ENCODE peak calls at places on chromosomes 1 and 21, in ten cellular contexts. U, S, L, J, W, C, E, G, H and Y are unnamed samples.

GRCh38 chr1:193085263-193085662 is 20.0 kb downstream of the GLRX2 start:
- DNase-seq in S (no peak), L (no peak), C (no peak), G (no peak), J (no peak), E (no peak), U (no peak), W (no peak), H (no peak), Y (no peak)

GRCh38 chr1:223496883-223497282 is 103.7 kb downstream of the CCDC185 start:
- DNase-seq in G (no peak), E (no peak), J (no peak), S (no peak), C (no peak), W (no peak), L (no peak), U (no peak), H (no peak), Y (no peak)

GRCh38 chr1:173914366-173914871 is 2.7 kb downstream of the SERPINC1 start:
- DNase-seq in J (no peak), W (peak), C (peak), S (peak), G (no peak), E (no peak), U (no peak), H (no peak), L (no peak), Y (no peak)

GRCh38 chr1:54384921-54385726 is 21.1 kb downstream of the SSBP3 start:
- DNase-seq in J (no peak), G (no peak), S (no peak), H (no peak), W (no peak), U (no peak), L (no peak), E (no peak), C (peak), Y (peak)

GRCh38 chr1:89938171-89939055 is 56.5 kb upstream of the ZNF326 start:
- DNase-seq in S (no peak), H (no peak), E (no peak), C (peak), G (no peak), W (no peak), U (no peak), L (no peak), J (no peak), Y (peak)

GRCh38 chr1:77271851-77272250 is 10.0 kb upstream of the AK5 start:
- DNase-seq in W (no peak), L (no peak), C (peak), U (no peak), G (no peak), H (no peak), E (no peak), J (no peak), S (no peak), Y (peak)

GRCh38 chr1:205294175-205294913 is 27.2 kb downstream of the NUAK2 start:
- DNase-seq in E (no peak), S (no peak), W (peak), L (no peak), J (no peak), H (no peak), C (peak), G (no peak), U (no peak), Y (peak)

GRCh38 chr1:77961392-77961791 is 17.5 kb downstream of the FUBP1 start:
- DNase-seq in W (no peak), S (no peak), L (no peak), U (no peak), G (no peak), C (no peak), E (no peak), H (no peak), J (no peak), Y (no peak)

GRCh38 chr1:244599937-244600350 is 53.0 kb upstream of the DESI2 start:
- DNase-seq in G (peak), C (peak), U (no peak), L (no peak), E (no peak), S (peak), J (peak), H (no peak), W (peak), Y (peak)

GRCh38 chr21:42841156-42841915 is 38.0 kb downstream of the WDR4 start:
- DNase-seq in J (peak), W (no peak), G (no peak), S (no peak), L (no peak), E (peak), C (no peak), U (no peak), H (no peak), Y (no peak)

GRCh38 chr1:159881930-159882839 is 17.8 kb downstream of the CFAP45 start:
- DNase-seq in U (peak), W (peak), E (no peak), J (peak), S (peak), L (peak), G (peak), H (peak), C (peak), Y (peak)

GRCh38 chr1:15128520-15129313 is 24.8 kb upstream of the TMEM51 start:
- DNase-seq in U (peak), W (peak), C (peak), J (peak), S (peak), L (peak), G (peak), H (peak), E (peak), Y (peak)